ENCODE peak calls at places on chromosomes 4 and X, in four cellular contexts. E, A, P and J are unnamed samples.

GRCh38 chr4:52718123-52718522 is 33.1 kb downstream of the ERVMER34-1 start:
- DNase-seq in E (no peak), A (peak; percentile 12), P (no peak), J (no peak)

GRCh38 chr4:62279689-62280088 is 1079.6 kb downstream of the ADGRL3 start:
- DNase-seq in E (no peak), A (no peak), P (no peak), J (no peak)

GRCh38 chr4:142372570-142373300 is 473.4 kb downstream of the INPP4B start:
- DNase-seq in E (no peak), A (no peak), P (no peak), J (no peak)

GRCh38 chr4:78706302-78706701 is 69.8 kb upstream of the BMP2K start:
- DNase-seq in E (no peak), A (no peak), P (no peak), J (no peak)

GRCh38 chrX:69116077-69116476 is 49.2 kb downstream of the PJA1 start:
- DNase-seq in E (peak; percentile 67), A (no peak), P (no peak), J (no peak)

GRCh38 chr4:100462206-100462605 is 55.6 kb downstream of the EMCN start:
- DNase-seq in E (no peak), A (peak; percentile 27), P (no peak), J (no peak)

GRCh38 chrX:24494544-24495113 is 29.5 kb downstream of the PDK3 start:
- DNase-seq in E (peak; percentile 46), A (peak; percentile 83), P (peak; percentile 68), J (no peak)

GRCh38 chrX:54530358-54530900 is 410 bp downstream of the GNL3L start:
- DNase-seq in E (no peak), A (no peak), P (no peak), J (no peak)

GRCh38 chrX:48467331-48467761 is 2.7 kb downstream of the SLC38A5 start:
- DNase-seq in E (no peak), A (no peak), P (no peak), J (no peak)

GRCh38 chr4:185068837-185069236 is 50.5 kb downstream of the HELT start:
- DNase-seq in E (no peak), A (no peak), P (no peak), J (no peak)

GRCh38 chr4:138035781-138036258 is 206.3 kb downstream of the SLC7A11 start:
- DNase-seq in E (no peak), A (peak; percentile 86), P (no peak), J (no peak)
- TF ChIP-seq CTCF in E (peak; percentile 53), A (peak; percentile 61), P (no peak), J (peak; percentile 4)

DNA sequence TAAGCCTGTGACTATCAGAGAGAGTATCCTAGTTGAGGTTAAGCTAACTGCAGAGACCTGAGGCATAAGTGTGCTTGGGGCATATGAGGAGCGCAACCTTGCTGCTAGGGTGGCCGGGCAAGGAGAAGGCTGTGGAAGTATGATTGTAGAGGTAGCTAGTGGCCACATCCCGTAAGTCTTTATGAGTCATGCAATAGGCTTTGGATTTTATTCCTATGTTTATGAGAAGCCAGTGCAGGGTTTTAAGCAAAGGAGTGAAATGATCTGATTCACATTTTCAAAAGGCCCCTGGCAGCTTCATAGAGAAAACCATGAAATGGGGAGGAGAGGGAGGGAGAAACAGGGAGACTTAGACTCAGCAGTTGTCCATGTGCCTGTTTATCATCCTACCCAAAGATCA is 92.1 kb upstream of the WDFY3 start:
- DNase-seq in E (no peak), A (no peak), P (no peak), J (no peak)
- TF ChIP-seq CTCF in E (no peak), A (no peak), P (no peak), J (no peak)

DNA sequence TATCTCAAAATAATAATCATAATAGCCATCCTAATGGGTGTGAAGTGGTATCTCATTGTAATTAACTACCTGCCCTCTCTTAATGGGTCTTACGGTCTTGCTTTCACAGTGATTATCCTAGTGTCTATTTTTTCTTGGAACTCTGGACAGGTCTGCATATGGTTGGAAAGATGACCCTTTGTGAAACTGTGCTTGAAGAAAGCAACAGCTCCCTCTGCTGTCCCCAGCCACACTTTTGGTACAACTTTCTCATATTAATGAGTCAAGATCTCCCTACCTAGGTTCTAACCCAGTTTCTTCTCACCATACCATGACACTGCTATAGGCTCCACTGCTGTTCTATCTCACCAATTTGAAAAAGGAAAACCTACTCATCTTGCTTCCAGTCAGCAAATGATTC is 2.4 kb downstream of the TFDP3 start:
- DNase-seq in E (no peak), A (no peak), P (no peak), J (no peak)
- TF ChIP-seq CTCF in E (peak; percentile 21), A (no peak), P (no peak), J (no peak)

DNA sequence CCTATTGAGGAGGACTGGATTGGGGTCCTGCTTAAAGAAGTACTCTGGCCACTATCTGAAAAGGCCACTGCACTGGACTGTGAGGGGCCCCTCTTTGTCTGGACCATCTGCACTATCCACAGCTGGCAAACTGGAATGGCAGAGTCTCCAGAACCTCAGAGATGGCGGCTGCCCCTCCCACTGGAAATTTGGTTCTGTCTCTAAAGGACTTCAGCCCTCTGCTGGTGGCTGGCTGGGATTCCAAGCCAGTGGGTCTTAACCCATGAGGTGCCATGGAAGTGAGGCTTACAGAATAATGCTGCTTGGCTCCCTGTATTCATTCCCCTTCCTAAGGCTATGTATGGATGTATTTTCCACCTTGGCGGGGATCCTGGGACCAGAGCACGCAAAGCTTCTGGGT is 41.6 kb upstream of the CYLC1 start:
- DNase-seq in E (no peak), A (no peak), P (no peak), J (no peak)
- TF ChIP-seq CTCF in E (no peak), A (no peak), P (no peak), J (no peak)